ENCODE peak calls at places on chromosomes 12 and 14, in seven cellular contexts. One of them, this sample, is unnamed.

GRCh38 chr14:65303185-65303901 is 109.2 kb upstream of the FUT8 start:
- DNase-seq in neural crest cell: no peak
- DNase-seq in T-helper 1 cell: no peak
- DNase-seq in NCI-H748 treated with DMSO at 0.1 percent for 48 hours: no peak
- DNase-seq in A172: peak
- DNase-seq in AG20443: peak
- DNase-seq in CD8-positive, alpha-beta T cell: no peak
- DNase-seq in this sample: no peak

GRCh38 chr12:52990206-52990605 is 16.1 kb upstream of the EIF4B start:
- DNase-seq in T-helper 1 cell: no peak
- DNase-seq in AG20443: peak
- DNase-seq in NCI-H748 treated with DMSO at 0.1 percent for 48 hours: no peak
- DNase-seq in CD8-positive, alpha-beta T cell: no peak
- DNase-seq in A172: peak
- DNase-seq in neural crest cell: no peak
- DNase-seq in this sample: no peak

GRCh38 chr14:31921251-31921650 is 155.9 kb upstream of the ARHGAP5 start:
- DNase-seq in A172: no peak
- DNase-seq in T-helper 1 cell: no peak
- DNase-seq in CD8-positive, alpha-beta T cell: no peak
- DNase-seq in NCI-H748 treated with DMSO at 0.1 percent for 48 hours: no peak
- DNase-seq in neural crest cell: no peak
- DNase-seq in AG20443: no peak
- DNase-seq in this sample: no peak

GRCh38 chr12:50026691-50027090 is 1.4 kb upstream of the RACGAP1 start:
- DNase-seq in AG20443: no peak
- DNase-seq in NCI-H748 treated with DMSO at 0.1 percent for 48 hours: no peak
- DNase-seq in T-helper 1 cell: no peak
- DNase-seq in neural crest cell: no peak
- DNase-seq in CD8-positive, alpha-beta T cell: no peak
- DNase-seq in A172: no peak
- DNase-seq in this sample: no peak

GRCh38 chr12:130345292-130345691 is 7.6 kb downstream of the PIWIL1 start:
- DNase-seq in A172: no peak
- DNase-seq in NCI-H748 treated with DMSO at 0.1 percent for 48 hours: no peak
- DNase-seq in CD8-positive, alpha-beta T cell: no peak
- DNase-seq in AG20443: no peak
- DNase-seq in neural crest cell: no peak
- DNase-seq in T-helper 1 cell: no peak
- DNase-seq in this sample: no peak

GRCh38 chr14:49993565-49993964 is 100.7 kb downstream of the ARF6 start:
- DNase-seq in NCI-H748 treated with DMSO at 0.1 percent for 48 hours: no peak
- DNase-seq in AG20443: no peak
- DNase-seq in CD8-positive, alpha-beta T cell: no peak
- DNase-seq in neural crest cell: no peak
- DNase-seq in T-helper 1 cell: no peak
- DNase-seq in A172: no peak
- DNase-seq in this sample: no peak

GRCh38 chr12:65613692-65614091 is 210.6 kb upstream of the HMGA2 start:
- DNase-seq in NCI-H748 treated with DMSO at 0.1 percent for 48 hours: no peak
- DNase-seq in AG20443: no peak
- DNase-seq in neural crest cell: no peak
- DNase-seq in T-helper 1 cell: no peak
- DNase-seq in CD8-positive, alpha-beta T cell: no peak
- DNase-seq in A172: no peak
- DNase-seq in this sample: no peak

GRCh38 chr12:122517877-122518276 is 8.9 kb downstream of the RSRC2 start:
- DNase-seq in A172: peak
- DNase-seq in CD8-positive, alpha-beta T cell: no peak
- DNase-seq in NCI-H748 treated with DMSO at 0.1 percent for 48 hours: no peak
- DNase-seq in AG20443: peak
- DNase-seq in neural crest cell: no peak
- DNase-seq in T-helper 1 cell: no peak
- DNase-seq in this sample: no peak

GRCh38 chr12:89939468-89940215 is 231.0 kb upstream of the ATP2B1 start:
- DNase-seq in NCI-H748 treated with DMSO at 0.1 percent for 48 hours: no peak
- DNase-seq in AG20443: no peak
- DNase-seq in neural crest cell: no peak
- DNase-seq in T-helper 1 cell: no peak
- DNase-seq in CD8-positive, alpha-beta T cell: no peak
- DNase-seq in A172: no peak
- DNase-seq in this sample: no peak

GRCh38 chr14:21264025-21264801 is 5.0 kb downstream of the HNRNPC start:
- DNase-seq in CD8-positive, alpha-beta T cell: no peak
- DNase-seq in T-helper 1 cell: no peak
- DNase-seq in NCI-H748 treated with DMSO at 0.1 percent for 48 hours: no peak
- DNase-seq in AG20443: peak
- DNase-seq in A172: peak
- DNase-seq in neural crest cell: no peak
- DNase-seq in this sample: no peak

GRCh38 chr14:29724991-29725390 is 202.7 kb downstream of the PRKD1 start:
- DNase-seq in neural crest cell: no peak
- DNase-seq in CD8-positive, alpha-beta T cell: no peak
- DNase-seq in A172: peak
- DNase-seq in T-helper 1 cell: no peak
- DNase-seq in NCI-H748 treated with DMSO at 0.1 percent for 48 hours: peak
- DNase-seq in AG20443: no peak
- DNase-seq in this sample: peak

GRCh38 chr12:123621101-123621500 is 12.4 kb downstream of the EIF2B1 start:
- DNase-seq in T-helper 1 cell: no peak
- DNase-seq in AG20443: no peak
- DNase-seq in CD8-positive, alpha-beta T cell: no peak
- DNase-seq in A172: no peak
- DNase-seq in NCI-H748 treated with DMSO at 0.1 percent for 48 hours: no peak
- DNase-seq in neural crest cell: no peak
- DNase-seq in this sample: no peak

GRCh38 chr12:49537709-49538601 is 875 bp upstream of the KCNH3 start:
- DNase-seq in NCI-H748 treated with DMSO at 0.1 percent for 48 hours: peak
- DNase-seq in A172: no peak
- DNase-seq in CD8-positive, alpha-beta T cell: peak
- DNase-seq in T-helper 1 cell: peak
- DNase-seq in AG20443: no peak
- DNase-seq in neural crest cell: no peak
- DNase-seq in this sample: peak

GRCh38 chr12:50402270-50403000 is 1.8 kb downstream of the LARP4 start:
- DNase-seq in NCI-H748 treated with DMSO at 0.1 percent for 48 hours: no peak
- DNase-seq in AG20443: no peak
- DNase-seq in CD8-positive, alpha-beta T cell: no peak
- DNase-seq in neural crest cell: no peak
- DNase-seq in T-helper 1 cell: no peak
- DNase-seq in A172: no peak
- DNase-seq in this sample: no peak

GRCh38 chr12:107439101-107439738 is 246.4 kb upstream of the PWP1 start:
- DNase-seq in A172: no peak
- DNase-seq in AG20443: no peak
- DNase-seq in CD8-positive, alpha-beta T cell: no peak
- DNase-seq in NCI-H748 treated with DMSO at 0.1 percent for 48 hours: peak
- DNase-seq in neural crest cell: no peak
- DNase-seq in T-helper 1 cell: no peak
- DNase-seq in this sample: no peak

GRCh38 chr12:69254046-69254445 is 14.7 kb downstream of the CPSF6 start:
- DNase-seq in A172: peak
- DNase-seq in CD8-positive, alpha-beta T cell: no peak
- DNase-seq in AG20443: peak
- DNase-seq in T-helper 1 cell: no peak
- DNase-seq in neural crest cell: no peak
- DNase-seq in NCI-H748 treated with DMSO at 0.1 percent for 48 hours: peak
- DNase-seq in this sample: peak

GRCh38 chr14:70872678-70873020 is 34.6 kb upstream of the PCNX1 start:
- DNase-seq in AG20443: no peak
- DNase-seq in A172: no peak
- DNase-seq in CD8-positive, alpha-beta T cell: no peak
- DNase-seq in NCI-H748 treated with DMSO at 0.1 percent for 48 hours: no peak
- DNase-seq in neural crest cell: no peak
- DNase-seq in T-helper 1 cell: no peak
- DNase-seq in this sample: no peak

GRCh38 chr12:109232731-109233130 is 76.4 kb downstream of the FOXN4 start:
- DNase-seq in AG20443: no peak
- DNase-seq in NCI-H748 treated with DMSO at 0.1 percent for 48 hours: no peak
- DNase-seq in neural crest cell: no peak
- DNase-seq in T-helper 1 cell: no peak
- DNase-seq in A172: no peak
- DNase-seq in CD8-positive, alpha-beta T cell: no peak
- DNase-seq in this sample: no peak

GRCh38 chr14:22502007-22502406 is 87.0 kb downstream of the DAD1 start:
- DNase-seq in A172: no peak
- DNase-seq in CD8-positive, alpha-beta T cell: no peak
- DNase-seq in NCI-H748 treated with DMSO at 0.1 percent for 48 hours: no peak
- DNase-seq in AG20443: no peak
- DNase-seq in T-helper 1 cell: no peak
- DNase-seq in neural crest cell: no peak
- DNase-seq in this sample: no peak

GRCh38 chr12:54411398-54412241 is 7.4 kb downstream of the ITGA5 start:
- DNase-seq in AG20443: peak
- DNase-seq in neural crest cell: no peak
- DNase-seq in A172: peak
- DNase-seq in CD8-positive, alpha-beta T cell: peak
- DNase-seq in NCI-H748 treated with DMSO at 0.1 percent for 48 hours: no peak
- DNase-seq in T-helper 1 cell: peak
- DNase-seq in this sample: no peak

GRCh38 chr12:104137175-104137901 is 672 bp downstream of the NFYB start:
- DNase-seq in AG20443: peak
- DNase-seq in A172: peak
- DNase-seq in NCI-H748 treated with DMSO at 0.1 percent for 48 hours: peak
- DNase-seq in CD8-positive, alpha-beta T cell: peak
- DNase-seq in T-helper 1 cell: peak
- DNase-seq in neural crest cell: peak
- DNase-seq in this sample: no peak

GRCh38 chr12:49622501-49623141 is 740 bp upstream of the PRPF40B start:
- DNase-seq in NCI-H748 treated with DMSO at 0.1 percent for 48 hours: no peak
- DNase-seq in CD8-positive, alpha-beta T cell: peak
- DNase-seq in T-helper 1 cell: peak
- DNase-seq in neural crest cell: no peak
- DNase-seq in AG20443: peak
- DNase-seq in A172: no peak
- DNase-seq in this sample: no peak

GRCh38 chr14:98470663-98471062 is 801.3 kb downstream of the BCL11B start:
- DNase-seq in CD8-positive, alpha-beta T cell: no peak
- DNase-seq in NCI-H748 treated with DMSO at 0.1 percent for 48 hours: no peak
- DNase-seq in A172: no peak
- DNase-seq in T-helper 1 cell: no peak
- DNase-seq in neural crest cell: no peak
- DNase-seq in AG20443: no peak
- DNase-seq in this sample: no peak

This sample was measured in HuH-7.